ENCODE peak calls at places on chromosomes 12 and 14, in five cellular contexts. Z is GM23338; L is activated CD4-positive, alpha-beta T cell treated with anti-CD3 and anti-CD28 coated beads, Interleukin-2, amount 50 U/mL, for 1 hour; A is hepatocyte; Q is cerebellar nuclear complex. V is an unnamed sample.

GRCh38 chr14:59254911-59255545 is 66.6 kb downstream of the DAAM1 start:
- DNase-seq in A (no peak), Z (no peak), Q (no peak), L (no peak), V (no peak)

GRCh38 chr12:25376985-25377384 is 126.3 kb upstream of the KRAS start:
- DNase-seq in A (no peak), L (no peak), Q (no peak), Z (no peak), V (no peak)

GRCh38 chr14:87113286-87113685 is 879.7 kb downstream of the GALC start:
- DNase-seq in L (no peak), Q (no peak), A (no peak), Z (peak; percentile 58), V (no peak)

GRCh38 chr12:28681980-28682379 is 467.1 kb upstream of the FAR2 start:
- DNase-seq in A (no peak), Z (no peak), L (no peak), Q (no peak), V (no peak)

GRCh38 chr14:89856871-89857345 is 97.6 kb downstream of the EFCAB11 start:
- DNase-seq in A (peak; percentile 43), L (no peak), Q (no peak), Z (no peak), V (no peak)

GRCh38 chr12:74985293-74985985 is 224.2 kb downstream of the KCNC2 start:
- DNase-seq in Q (no peak), A (no peak), Z (no peak), L (no peak), V (no peak)

GRCh38 chr14:75003250-75004027 is 718 bp downstream of the EIF2B2 start:
- DNase-seq in Q (no peak), L (no peak), A (peak; percentile 11), Z (no peak), V (no peak)

GRCh38 chr12:70267550-70267949 is 24.3 kb downstream of the CNOT2 start:
- DNase-seq in Z (no peak), L (no peak), A (no peak), Q (no peak), V (no peak)

GRCh38 chr12:26119391-26119981 is 5.4 kb downstream of the BHLHE41 start:
- DNase-seq in A (peak; percentile 75), L (no peak), Z (peak; percentile 62), Q (peak; percentile 59), V (no peak)

GRCh38 chr12:68932123-68932700 is 759 bp downstream of the CPM start:
- DNase-seq in A (no peak), Q (no peak), L (no peak), Z (no peak), V (no peak)

GRCh38 chr14:77067632-77068514 is 30.2 kb upstream of the CIPC start:
- DNase-seq in A (peak; percentile 86), L (peak; percentile 62), Z (peak; percentile 91), Q (peak; percentile 23), V (peak; percentile 61)

GRCh38 chr12:83432176-83432719 is 745.5 kb downstream of the TMTC2 start:
- DNase-seq in L (no peak), Z (peak; percentile 34), A (no peak), Q (no peak), V (no peak)

GRCh38 chr14:36505892-36506731 is 13.9 kb downstream of the NKX2-1 start:
- DNase-seq in A (no peak), L (no peak), Q (no peak), Z (peak; percentile 91), V (no peak)

GRCh38 chr12:131370791-131371579 is 339.9 kb upstream of the SFSWAP start:
- DNase-seq in L (no peak), Z (no peak), Q (no peak), A (no peak), V (no peak)

GRCh38 chr14:93648440-93649168 is 139.7 kb downstream of the PRIMA1 start:
- DNase-seq in L (no peak), A (peak; percentile 55), Q (no peak), Z (peak; percentile 77), V (peak; percentile 10)

GRCh38 chr12:13204428-13204827 is 7.9 kb downstream of the EMP1 start:
- DNase-seq in L (no peak), A (no peak), Z (peak; percentile 29), Q (no peak), V (no peak)